ENCODE peak calls at places on chromosome 2, in eight cellular contexts. One of them, this sample, is unnamed.

GRCh38 chr2:67776276-67776675 is 286.5 kb downstream of the C1D start:
- DNase-seq in cardiac fibroblast: no peak
- DNase-seq in stimulated activated CD8-positive, alpha-beta memory T cell treated with anti-CD3 and anti-CD28 coated beads, Interleukin-4, amount 100 ng/mL, for 48 hours: no peak
- DNase-seq in fibroblast of the conjunctiva: no peak
- DNase-seq in NCI-H1694 treated with DMSO at 0.1 percent for 48 hours: no peak
- DNase-seq in stimulated activated CD4-positive, alpha-beta T cell treated with anti-CD3 and anti-CD28 coated beads, Interleukin-1b, Interleukin-23, amount 100 ng/mL, for 1 hour: no peak
- DNase-seq in anterior cingulate cortex: no peak
- DNase-seq in NCI-H2081: no peak
- DNase-seq in this sample: no peak

GRCh38 chr2:50575232-50575631 is 456.7 kb downstream of the NRXN1 start:
- DNase-seq in anterior cingulate cortex: no peak
- DNase-seq in stimulated activated CD4-positive, alpha-beta T cell treated with anti-CD3 and anti-CD28 coated beads, Interleukin-1b, Interleukin-23, amount 100 ng/mL, for 1 hour: no peak
- DNase-seq in NCI-H2081: no peak
- DNase-seq in fibroblast of the conjunctiva: no peak
- DNase-seq in cardiac fibroblast: no peak
- DNase-seq in NCI-H1694 treated with DMSO at 0.1 percent for 48 hours: peak
- DNase-seq in stimulated activated CD8-positive, alpha-beta memory T cell treated with anti-CD3 and anti-CD28 coated beads, Interleukin-4, amount 100 ng/mL, for 48 hours: no peak
- DNase-seq in this sample: no peak

GRCh38 chr2:131105950-131106801 is 1.0 kb downstream of the PLEKHB2 start:
- DNase-seq in anterior cingulate cortex: no peak
- DNase-seq in NCI-H1694 treated with DMSO at 0.1 percent for 48 hours: no peak
- DNase-seq in stimulated activated CD8-positive, alpha-beta memory T cell treated with anti-CD3 and anti-CD28 coated beads, Interleukin-4, amount 100 ng/mL, for 48 hours: peak
- DNase-seq in NCI-H2081: no peak
- DNase-seq in cardiac fibroblast: peak
- DNase-seq in stimulated activated CD4-positive, alpha-beta T cell treated with anti-CD3 and anti-CD28 coated beads, Interleukin-1b, Interleukin-23, amount 100 ng/mL, for 1 hour: no peak
- DNase-seq in fibroblast of the conjunctiva: no peak
- DNase-seq in this sample: no peak

GRCh38 chr2:183248866-183249567 is 124.8 kb downstream of the NUP35 start:
- DNase-seq in stimulated activated CD8-positive, alpha-beta memory T cell treated with anti-CD3 and anti-CD28 coated beads, Interleukin-4, amount 100 ng/mL, for 48 hours: no peak
- DNase-seq in NCI-H2081: no peak
- DNase-seq in anterior cingulate cortex: no peak
- DNase-seq in NCI-H1694 treated with DMSO at 0.1 percent for 48 hours: peak
- DNase-seq in cardiac fibroblast: peak
- DNase-seq in fibroblast of the conjunctiva: peak
- DNase-seq in stimulated activated CD4-positive, alpha-beta T cell treated with anti-CD3 and anti-CD28 coated beads, Interleukin-1b, Interleukin-23, amount 100 ng/mL, for 1 hour: no peak
- DNase-seq in this sample: no peak

GRCh38 chr2:16508061-16508851 is 157.4 kb downstream of the CYRIA start:
- DNase-seq in fibroblast of the conjunctiva: no peak
- DNase-seq in stimulated activated CD8-positive, alpha-beta memory T cell treated with anti-CD3 and anti-CD28 coated beads, Interleukin-4, amount 100 ng/mL, for 48 hours: peak
- DNase-seq in stimulated activated CD4-positive, alpha-beta T cell treated with anti-CD3 and anti-CD28 coated beads, Interleukin-1b, Interleukin-23, amount 100 ng/mL, for 1 hour: no peak
- DNase-seq in anterior cingulate cortex: peak
- DNase-seq in cardiac fibroblast: peak
- DNase-seq in NCI-H2081: peak
- DNase-seq in NCI-H1694 treated with DMSO at 0.1 percent for 48 hours: peak
- DNase-seq in this sample: peak

GRCh38 chr2:84940836-84941412 is 30.0 kb upstream of the KCMF1 start:
- DNase-seq in fibroblast of the conjunctiva: no peak
- DNase-seq in NCI-H2081: no peak
- DNase-seq in stimulated activated CD4-positive, alpha-beta T cell treated with anti-CD3 and anti-CD28 coated beads, Interleukin-1b, Interleukin-23, amount 100 ng/mL, for 1 hour: no peak
- DNase-seq in cardiac fibroblast: no peak
- DNase-seq in anterior cingulate cortex: no peak
- DNase-seq in NCI-H1694 treated with DMSO at 0.1 percent for 48 hours: no peak
- DNase-seq in stimulated activated CD8-positive, alpha-beta memory T cell treated with anti-CD3 and anti-CD28 coated beads, Interleukin-4, amount 100 ng/mL, for 48 hours: no peak
- DNase-seq in this sample: no peak

GRCh38 chr2:133247613-133248012 is 320.6 kb downstream of the NCKAP5 start:
- DNase-seq in cardiac fibroblast: no peak
- DNase-seq in stimulated activated CD4-positive, alpha-beta T cell treated with anti-CD3 and anti-CD28 coated beads, Interleukin-1b, Interleukin-23, amount 100 ng/mL, for 1 hour: no peak
- DNase-seq in NCI-H2081: no peak
- DNase-seq in anterior cingulate cortex: no peak
- DNase-seq in fibroblast of the conjunctiva: no peak
- DNase-seq in NCI-H1694 treated with DMSO at 0.1 percent for 48 hours: no peak
- DNase-seq in stimulated activated CD8-positive, alpha-beta memory T cell treated with anti-CD3 and anti-CD28 coated beads, Interleukin-4, amount 100 ng/mL, for 48 hours: no peak
- DNase-seq in this sample: no peak

GRCh38 chr2:120854014-120854620 is 118.4 kb downstream of the GLI2 start:
- DNase-seq in stimulated activated CD8-positive, alpha-beta memory T cell treated with anti-CD3 and anti-CD28 coated beads, Interleukin-4, amount 100 ng/mL, for 48 hours: no peak
- DNase-seq in cardiac fibroblast: no peak
- DNase-seq in stimulated activated CD4-positive, alpha-beta T cell treated with anti-CD3 and anti-CD28 coated beads, Interleukin-1b, Interleukin-23, amount 100 ng/mL, for 1 hour: no peak
- DNase-seq in fibroblast of the conjunctiva: no peak
- DNase-seq in NCI-H1694 treated with DMSO at 0.1 percent for 48 hours: no peak
- DNase-seq in anterior cingulate cortex: no peak
- DNase-seq in NCI-H2081: no peak
- DNase-seq in this sample: no peak

GRCh38 chr2:239035361-239035814 is 187.5 kb downstream of the TWIST2 start:
- DNase-seq in stimulated activated CD4-positive, alpha-beta T cell treated with anti-CD3 and anti-CD28 coated beads, Interleukin-1b, Interleukin-23, amount 100 ng/mL, for 1 hour: peak
- DNase-seq in NCI-H1694 treated with DMSO at 0.1 percent for 48 hours: no peak
- DNase-seq in cardiac fibroblast: no peak
- DNase-seq in fibroblast of the conjunctiva: no peak
- DNase-seq in anterior cingulate cortex: peak
- DNase-seq in stimulated activated CD8-positive, alpha-beta memory T cell treated with anti-CD3 and anti-CD28 coated beads, Interleukin-4, amount 100 ng/mL, for 48 hours: peak
- DNase-seq in NCI-H2081: no peak
- DNase-seq in this sample: no peak

GRCh38 chr2:9650119-9650821 is 19.5 kb upstream of the YWHAQ start:
- DNase-seq in cardiac fibroblast: no peak
- DNase-seq in stimulated activated CD4-positive, alpha-beta T cell treated with anti-CD3 and anti-CD28 coated beads, Interleukin-1b, Interleukin-23, amount 100 ng/mL, for 1 hour: no peak
- DNase-seq in NCI-H1694 treated with DMSO at 0.1 percent for 48 hours: no peak
- DNase-seq in anterior cingulate cortex: no peak
- DNase-seq in stimulated activated CD8-positive, alpha-beta memory T cell treated with anti-CD3 and anti-CD28 coated beads, Interleukin-4, amount 100 ng/mL, for 48 hours: no peak
- DNase-seq in fibroblast of the conjunctiva: no peak
- DNase-seq in NCI-H2081: no peak
- DNase-seq in this sample: no peak

GRCh38 chr2:3223080-3223923 is 154.3 kb downstream of the EIPR1 start:
- DNase-seq in NCI-H2081: no peak
- DNase-seq in fibroblast of the conjunctiva: no peak
- DNase-seq in stimulated activated CD4-positive, alpha-beta T cell treated with anti-CD3 and anti-CD28 coated beads, Interleukin-1b, Interleukin-23, amount 100 ng/mL, for 1 hour: peak
- DNase-seq in anterior cingulate cortex: peak
- DNase-seq in cardiac fibroblast: peak
- DNase-seq in stimulated activated CD8-positive, alpha-beta memory T cell treated with anti-CD3 and anti-CD28 coated beads, Interleukin-4, amount 100 ng/mL, for 48 hours: peak
- DNase-seq in NCI-H1694 treated with DMSO at 0.1 percent for 48 hours: no peak
- DNase-seq in this sample: no peak

GRCh38 chr2:206163251-206163880 is 3.7 kb downstream of the EEF1B2 start:
- DNase-seq in NCI-H2081: no peak
- DNase-seq in NCI-H1694 treated with DMSO at 0.1 percent for 48 hours: no peak
- DNase-seq in fibroblast of the conjunctiva: no peak
- DNase-seq in stimulated activated CD8-positive, alpha-beta memory T cell treated with anti-CD3 and anti-CD28 coated beads, Interleukin-4, amount 100 ng/mL, for 48 hours: no peak
- DNase-seq in cardiac fibroblast: no peak
- DNase-seq in stimulated activated CD4-positive, alpha-beta T cell treated with anti-CD3 and anti-CD28 coated beads, Interleukin-1b, Interleukin-23, amount 100 ng/mL, for 1 hour: no peak
- DNase-seq in anterior cingulate cortex: no peak
- DNase-seq in this sample: no peak

GRCh38 chr2:96404446-96405373 is 69.1 kb downstream of the NCAPH start:
- DNase-seq in NCI-H1694 treated with DMSO at 0.1 percent for 48 hours: peak
- DNase-seq in cardiac fibroblast: no peak
- DNase-seq in stimulated activated CD4-positive, alpha-beta T cell treated with anti-CD3 and anti-CD28 coated beads, Interleukin-1b, Interleukin-23, amount 100 ng/mL, for 1 hour: no peak
- DNase-seq in NCI-H2081: no peak
- DNase-seq in anterior cingulate cortex: peak
- DNase-seq in stimulated activated CD8-positive, alpha-beta memory T cell treated with anti-CD3 and anti-CD28 coated beads, Interleukin-4, amount 100 ng/mL, for 48 hours: no peak
- DNase-seq in fibroblast of the conjunctiva: no peak
- DNase-seq in this sample: peak

GRCh38 chr2:136118819-136119716 is 1.1 kb upstream of the CXCR4 start:
- DNase-seq in NCI-H1694 treated with DMSO at 0.1 percent for 48 hours: peak
- DNase-seq in fibroblast of the conjunctiva: no peak
- DNase-seq in anterior cingulate cortex: peak
- DNase-seq in stimulated activated CD8-positive, alpha-beta memory T cell treated with anti-CD3 and anti-CD28 coated beads, Interleukin-4, amount 100 ng/mL, for 48 hours: peak
- DNase-seq in stimulated activated CD4-positive, alpha-beta T cell treated with anti-CD3 and anti-CD28 coated beads, Interleukin-1b, Interleukin-23, amount 100 ng/mL, for 1 hour: no peak
- DNase-seq in NCI-H2081: peak
- DNase-seq in cardiac fibroblast: no peak
- DNase-seq in this sample: peak